ENCODE peak calls at places on chromosomes 7 and 10, in six cellular contexts. U is HCT116, P is H1, Z is K562, I is GM12878, Y is SK-N-SH. B is an unnamed sample.

GRCh38 chr10:130463876-130464360 is 327.7 kb downstream of the GLRX3 start:
- DNase-seq in Y (no peak), Z (no peak), P (no peak), U (no peak), I (no peak), B (no peak)

GRCh38 chr7:54419209-54419608 is 123.0 kb upstream of the VSTM2A start:
- DNase-seq in I (no peak), P (no peak), Z (no peak), U (no peak), Y (no peak), B (no peak)

GRCh38 chr10:99937630-99938029 is 72.1 kb downstream of the DNMBP start:
- DNase-seq in Y (no peak), I (peak; percentile 48), U (no peak), Z (no peak), P (no peak), B (no peak)

GRCh38 chr7:78463039-78463438 is 664.5 kb downstream of the PHTF2 start:
- DNase-seq in Y (no peak), U (no peak), P (no peak), Z (no peak), I (no peak), B (no peak)

GRCh38 chr10:55091691-55092328 is 290.8 kb upstream of the PCDH15 start:
- DNase-seq in I (no peak), P (no peak), U (no peak), Z (no peak), Y (peak; percentile 6), B (no peak)

GRCh38 chr7:48454750-48455192 is 283.5 kb downstream of the ABCA13 start:
- DNase-seq in U (no peak), Z (no peak), P (no peak), I (no peak), Y (peak; percentile 17), B (no peak)

GRCh38 chr7:33050425-33051318 is 11.9 kb downstream of the NT5C3A start:
- DNase-seq in Y (peak; percentile 51), Z (no peak), U (peak; percentile 13), I (no peak), P (no peak), B (peak; percentile 77)

GRCh38 chr10:97584060-97584797 is at the start of gene HOGA1:
- DNase-seq in Y (peak; percentile 89), I (no peak), Z (no peak), P (no peak), U (peak; percentile 84), B (peak; percentile 95)

GRCh38 chr10:12799144-12799543 is 202.4 kb downstream of the CCDC3 start:
- DNase-seq in I (no peak), Y (no peak), P (no peak), U (no peak), Z (no peak), B (no peak)

GRCh38 chr7:84637568-84638338 is 443.2 kb upstream of the SEMA3A start:
- DNase-seq in U (no peak), Z (no peak), Y (no peak), P (no peak), I (no peak), B (peak; percentile 5)

GRCh38 chr7:159105845-159106614 is 38.6 kb downstream of the VIPR2 start:
- DNase-seq in Y (no peak), U (no peak), P (no peak), Z (no peak), I (no peak), B (no peak)

GRCh38 chr10:18658301-18658991 is 785 bp upstream of the ARL5B start:
- DNase-seq in Z (no peak), Y (no peak), U (no peak), P (no peak), I (peak; percentile 43), B (no peak)

GRCh38 chr10:5033061-5033770 is 29.6 kb upstream of the AKR1C2 start:
- DNase-seq in Y (no peak), U (no peak), P (no peak), Z (peak; percentile 18), I (no peak), B (no peak)

GRCh38 chr10:53537508-53537907 is 764.9 kb upstream of the MBL2 start:
- DNase-seq in Y (peak; percentile 28), P (no peak), I (no peak), U (no peak), Z (no peak), B (no peak)

GRCh38 chr10:32972929-32973328 is 14.9 kb upstream of the ITGB1 start:
- DNase-seq in I (no peak), Y (no peak), U (no peak), Z (no peak), P (no peak), B (no peak)

DNA sequence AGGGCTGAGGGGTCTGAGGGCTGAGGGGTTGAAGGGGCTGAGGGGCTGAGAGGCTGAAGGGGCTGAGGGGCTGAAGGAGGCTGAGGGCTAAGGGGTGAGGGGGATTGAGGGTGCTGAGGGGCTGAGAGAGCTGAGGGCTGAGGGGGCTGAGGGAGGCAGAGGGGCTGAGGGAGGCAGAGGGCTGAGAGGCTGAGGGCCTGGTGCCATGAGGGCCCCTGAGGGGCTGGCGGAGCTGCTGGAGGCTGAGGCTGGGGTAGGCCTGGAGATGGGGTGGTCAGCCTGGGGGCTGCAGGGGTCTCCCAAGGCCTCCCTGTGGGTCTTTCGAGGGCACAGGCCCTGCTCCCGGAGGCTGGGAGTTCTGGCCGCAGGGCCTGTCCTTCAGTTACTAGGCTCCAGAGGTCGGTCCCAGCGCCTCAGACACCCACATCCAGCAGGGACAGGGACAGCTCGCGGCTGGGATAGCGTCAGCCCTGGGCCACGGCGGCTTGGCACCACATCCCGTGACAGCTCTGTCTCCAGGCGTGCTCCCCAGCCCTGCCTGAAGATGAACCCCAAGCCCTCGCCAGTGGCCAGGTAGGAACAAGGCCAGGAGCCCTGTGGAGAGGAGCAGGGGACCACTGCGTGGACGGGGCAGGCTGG is 16.9 kb downstream of the MYO1G start:
- DNase-seq in P (no peak), Y (peak; percentile 46), U (no peak), I (no peak), Z (no peak), B (no peak)
- TF ChIP-seq JUND in P (no peak), Y (no peak), U (no peak), I (no peak), Z (no peak), B (no peak)

GRCh38 chr7:96346291-96346953 is 24.5 kb upstream of the SLC25A13 start:
- DNase-seq in Y (no peak), Z (no peak), P (no peak), I (no peak), U (no peak), B (no peak)
- TF ChIP-seq JUND in Y (no peak), Z (no peak), P (no peak), I (no peak), U (no peak), B (no peak)

GRCh38 chr10:78211476-78212110 is 177.9 kb downstream of the RPS24 start:
- DNase-seq in I (no peak), Y (peak; percentile 71), Z (no peak), P (no peak), U (peak; percentile 6), B (peak; percentile 74)

GRCh38 chr10:78212786-78213175 is 179.1 kb downstream of the RPS24 start:
- DNase-seq in I (no peak), Y (no peak), Z (no peak), P (no peak), U (no peak), B (no peak)

GRCh38 chr10:78210976-78211375 is 177.3 kb downstream of the RPS24 start:
- DNase-seq in P (no peak), Z (no peak), U (no peak), Y (no peak), I (no peak), B (no peak)

GRCh38 chr10:78210548-78210947 is 176.9 kb downstream of the RPS24 start:
- DNase-seq in Y (no peak), I (no peak), Z (no peak), P (no peak), U (no peak), B (no peak)

GRCh38 chr10:78212134-78212785 is 178.6 kb downstream of the RPS24 start:
- DNase-seq in Y (peak; percentile 73), I (no peak), Z (no peak), U (no peak), P (no peak), B (no peak)
- TF ChIP-seq JUND in Y (no peak), I (no peak), Z (no peak), U (no peak), P (no peak), B (no peak)

GRCh38 chr10:63668081-63668480 is 146.9 kb downstream of the REEP3 start:
- DNase-seq in I (no peak), U (no peak), Y (no peak), Z (no peak), P (no peak), B (no peak)

GRCh38 chr10:63664341-63664885 is 143.2 kb downstream of the REEP3 start:
- DNase-seq in Y (no peak), U (no peak), I (no peak), P (no peak), Z (no peak), B (no peak)

GRCh38 chr10:63666836-63667383 is 145.7 kb downstream of the REEP3 start:
- DNase-seq in U (no peak), Y (no peak), P (no peak), I (peak; percentile 15), Z (no peak), B (no peak)

GRCh38 chr10:63667596-63667995 is 146.4 kb downstream of the REEP3 start:
- DNase-seq in U (no peak), I (no peak), Z (no peak), Y (no peak), P (no peak), B (no peak)

DNA sequence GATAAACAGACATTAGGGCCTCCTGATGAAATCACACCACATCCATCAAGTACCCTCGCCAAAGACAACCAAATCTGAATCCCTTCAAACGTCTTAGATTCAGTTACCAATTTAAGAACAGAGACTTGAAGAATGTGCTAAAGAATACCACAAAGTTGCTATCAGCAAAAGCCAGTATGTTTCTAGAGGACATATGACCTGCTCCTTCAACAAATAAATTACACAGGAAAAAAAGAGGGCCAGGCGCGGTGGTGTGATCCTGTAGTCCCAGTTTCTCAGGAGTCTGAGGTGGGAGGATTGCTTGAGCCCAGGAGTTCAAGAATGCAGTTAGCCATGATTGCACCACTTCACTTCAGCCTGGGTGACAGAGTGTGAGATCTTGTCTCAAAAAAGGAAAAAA is 144.6 kb downstream of the REEP3 start:
- DNase-seq in Z (no peak), U (no peak), Y (no peak), I (no peak), P (no peak), B (no peak)
- TF ChIP-seq JUND in Z (no peak), U (no peak), Y (no peak), I (no peak), P (no peak), B (no peak)

GRCh38 chr10:34960983-34961382 is 129.2 kb downstream of the CUL2 start:
- DNase-seq in Z (no peak), U (no peak), I (no peak), P (no peak), Y (peak; percentile 50), B (peak; percentile 60)
- TF ChIP-seq JUND in Z (no peak), U (no peak), I (no peak), P (no peak), Y (no peak), B (no peak)

B was measured in T47D.